ENCODE peak calls at places on chromosomes 7 and 10, in seven cellular contexts. Q is neuronal stem cell, I is H9, Y is H1, C is mesendoderm, O is mesenchymal stem cell, T is trophoblast cell. Z is an unnamed sample.

GRCh38 chr7:152756126-152756525 is 3.4 kb upstream of the ACTR3B start:
- DNase-seq in Q (no peak), I (no peak), Y (no peak), C (no peak), O (no peak), T (no peak), Z (peak)

GRCh38 chr10:119423911-119424590 is 118.5 kb downstream of the RGS10 start:
- DNase-seq in Q (no peak), I (no peak), Y (no peak), C (no peak), O (no peak), T (no peak), Z (no peak)

GRCh38 chr10:124724279-124725027 is 19.7 kb downstream of the FAM53B start:
- DNase-seq in Q (no peak), I (no peak), Y (no peak), C (no peak), O (no peak), T (no peak), Z (no peak)

GRCh38 chr10:121927361-121927840 is 430 bp downstream of the ATE1 start:
- DNase-seq in Q (no peak), I (peak), Y (peak), C (peak), O (peak), T (peak), Z (peak)

GRCh38 chr10:29794776-29795635 is 160.2 kb upstream of the SVIL start:
- DNase-seq in Q (no peak), I (no peak), Y (no peak), C (no peak), O (no peak), T (no peak), Z (peak)

GRCh38 chr7:2970907-2971306 is 72.8 kb downstream of the CARD11 start:
- DNase-seq in Q (no peak), I (no peak), Y (no peak), C (no peak), O (no peak), T (no peak), Z (no peak)

GRCh38 chr10:74949434-74949833 is 123.0 kb downstream of the KAT6B start:
- DNase-seq in Q (no peak), I (no peak), Y (no peak), C (no peak), O (no peak), T (no peak), Z (peak)

GRCh38 chr7:33666526-33666925 is 238.8 kb upstream of the BMPER start:
- DNase-seq in Q (no peak), I (no peak), Y (no peak), C (no peak), O (no peak), T (no peak), Z (peak)

GRCh38 chr10:126500866-126501265 is 112.6 kb upstream of the ADAM12 start:
- DNase-seq in Q (no peak), I (no peak), Y (no peak), C (no peak), O (peak), T (peak), Z (peak)

GRCh38 chr7:39703143-39703542 is 79.8 kb downstream of the RALA start:
- DNase-seq in Q (no peak), I (no peak), Y (no peak), C (peak), O (peak), T (no peak), Z (peak)

GRCh38 chr7:77930496-77930895 is 131.9 kb downstream of the PHTF2 start:
- DNase-seq in Q (no peak), I (no peak), Y (no peak), C (peak), O (no peak), T (peak), Z (no peak)

GRCh38 chr7:120276720-120277119 is 3.7 kb downstream of the KCND2 start:
- DNase-seq in Q (no peak), I (no peak), Y (no peak), C (no peak), O (no peak), T (no peak), Z (no peak)

GRCh38 chr10:103120977-103121735 is 71.9 kb downstream of the NT5C2 start:
- DNase-seq in Q (no peak), I (no peak), Y (no peak), C (no peak), O (peak), T (no peak), Z (peak)

GRCh38 chr10:76297787-76298281 is 866.4 kb downstream of the LRMDA start:
- DNase-seq in Q (no peak), I (no peak), Y (no peak), C (no peak), O (no peak), T (no peak), Z (no peak)

GRCh38 chr10:76433161-76434005 is 1002.0 kb downstream of the LRMDA start:
- DNase-seq in Q (no peak), I (no peak), Y (no peak), C (peak), O (no peak), T (no peak), Z (no peak)

GRCh38 chr10:91487914-91488577 is 77.9 kb downstream of the HECTD2 start:
- DNase-seq in Q (no peak), I (no peak), Y (no peak), C (no peak), O (no peak), T (no peak), Z (no peak)

DNA sequence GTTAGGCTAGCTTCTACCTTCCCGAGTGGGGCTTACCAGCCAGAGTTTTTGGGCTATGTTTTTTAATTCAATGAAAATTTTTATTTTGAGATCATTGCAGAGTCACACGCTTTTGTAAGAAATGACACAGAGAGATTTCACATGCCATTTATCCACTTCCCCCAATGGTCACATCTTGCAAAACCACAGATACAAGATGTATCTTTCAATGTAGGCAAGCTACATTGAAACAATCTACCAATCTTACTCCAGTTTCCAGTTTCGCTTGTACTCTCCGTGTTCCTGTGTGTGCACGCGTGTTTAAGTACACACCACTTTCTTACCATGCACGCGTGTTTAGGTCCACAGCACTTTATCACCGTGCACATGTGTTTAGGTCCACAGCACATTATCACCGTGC is 89.4 kb upstream of the LEP start:
- DNase-seq in Q (no peak), I (no peak), Y (peak), C (no peak), O (no peak), T (no peak), Z (no peak)
- H3K18ac ChIP-seq in Q (no peak), I (no peak), Y (no peak), C (no peak), O (no peak), T (no peak), Z (no peak)

DNA sequence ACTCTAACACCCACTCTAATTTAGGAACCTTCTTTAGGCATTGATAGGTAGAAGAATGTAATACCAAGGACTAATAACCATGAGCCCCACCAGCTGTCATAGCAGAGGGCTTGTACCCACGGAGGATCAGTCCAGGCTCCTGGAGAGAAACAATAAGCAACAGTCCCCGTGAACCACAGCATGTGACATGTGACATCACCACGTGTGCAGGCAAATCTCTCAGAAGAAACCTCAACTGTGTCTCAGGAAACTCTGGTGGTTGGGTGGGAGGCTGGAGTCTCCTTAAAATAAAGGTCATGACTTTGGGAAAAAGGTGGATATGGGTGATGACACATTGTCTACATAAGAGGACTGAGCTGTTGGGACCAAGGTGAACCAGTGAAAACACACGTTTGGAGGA is 653.9 kb upstream of the FOXK1 start:
- DNase-seq in Q (no peak), I (no peak), Y (no peak), C (no peak), O (no peak), T (no peak), Z (no peak)
- H3K18ac ChIP-seq in Q (no peak), I (no peak), Y (no peak), C (no peak), O (no peak), T (no peak), Z (no peak)

GRCh38 chr10:87545783-87546182 is 41.1 kb downstream of the MINPP1 start:
- DNase-seq in Q (no peak), I (no peak), Y (no peak), C (no peak), O (no peak), T (no peak), Z (no peak)
- H3K18ac ChIP-seq in Q (no peak), I (no peak), Y (no peak), C (no peak), O (peak), T (no peak), Z (peak)

DNA sequence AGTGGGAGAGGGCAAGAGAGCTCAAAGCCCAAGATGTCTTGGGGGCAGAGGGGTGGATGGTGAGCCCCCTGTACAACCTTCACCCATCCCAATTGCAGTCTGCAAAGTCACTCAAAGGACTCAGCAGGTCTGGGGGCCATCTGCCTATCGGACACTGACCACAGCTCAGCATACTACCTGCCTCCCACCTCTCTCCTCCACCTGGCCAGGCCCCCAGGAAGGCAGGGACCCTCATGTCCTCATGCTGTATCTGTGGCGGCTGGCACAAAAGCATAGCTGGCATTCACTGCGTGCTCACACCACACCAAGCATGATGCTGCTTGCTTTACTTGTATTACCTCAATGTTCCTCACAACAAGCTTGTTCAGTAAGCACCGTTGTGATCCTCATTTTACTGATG is 16.2 kb upstream of the CRHR2 start:
- DNase-seq in Q (no peak), I (no peak), Y (no peak), C (no peak), O (no peak), T (no peak), Z (no peak)
- H3K18ac ChIP-seq in Q (no peak), I (no peak), Y (no peak), C (no peak), O (no peak), T (no peak), Z (no peak)

DNA sequence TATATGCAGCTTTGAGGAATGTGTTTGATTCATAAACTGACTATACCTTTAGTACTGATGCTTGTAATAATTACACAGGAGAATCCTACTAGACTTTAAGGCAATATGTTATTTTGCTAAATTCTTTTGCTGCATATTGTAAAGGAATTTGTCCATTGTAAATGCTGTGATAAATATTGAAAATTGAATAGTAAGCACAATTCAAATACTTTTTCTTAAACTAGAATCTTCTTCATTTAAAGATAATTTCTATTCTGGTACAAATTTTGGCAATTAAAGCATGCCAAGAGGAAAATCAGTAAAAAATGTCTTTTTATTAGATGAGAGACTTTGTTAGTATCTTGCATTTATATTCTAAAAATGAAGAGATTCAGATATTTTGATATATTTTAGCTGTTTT is 45.4 kb downstream of the SMNDC1 start:
- DNase-seq in Q (no peak), I (no peak), Y (no peak), C (no peak), O (no peak), T (no peak), Z (no peak)
- H3K18ac ChIP-seq in Q (no peak), I (no peak), Y (no peak), C (no peak), O (no peak), T (no peak), Z (no peak)

GRCh38 chr10:118017071-118017740 is 29.5 kb downstream of the RAB11FIP2 start:
- DNase-seq in Q (no peak), I (no peak), Y (no peak), C (no peak), O (no peak), T (peak), Z (no peak)

GRCh38 chr10:118013078-118013568 is 33.6 kb downstream of the RAB11FIP2 start:
- DNase-seq in Q (peak), I (no peak), Y (no peak), C (no peak), O (no peak), T (no peak), Z (no peak)

GRCh38 chr10:118020365-118020764 is 26.4 kb downstream of the RAB11FIP2 start:
- DNase-seq in Q (no peak), I (peak), Y (peak), C (peak), O (no peak), T (no peak), Z (no peak)

GRCh38 chr10:118017850-118018249 is 28.9 kb downstream of the RAB11FIP2 start:
- DNase-seq in Q (peak), I (peak), Y (no peak), C (peak), O (no peak), T (peak), Z (no peak)
- H3K18ac ChIP-seq in Q (no peak), I (no peak), Y (no peak), C (no peak), O (no peak), T (no peak), Z (no peak)

DNA sequence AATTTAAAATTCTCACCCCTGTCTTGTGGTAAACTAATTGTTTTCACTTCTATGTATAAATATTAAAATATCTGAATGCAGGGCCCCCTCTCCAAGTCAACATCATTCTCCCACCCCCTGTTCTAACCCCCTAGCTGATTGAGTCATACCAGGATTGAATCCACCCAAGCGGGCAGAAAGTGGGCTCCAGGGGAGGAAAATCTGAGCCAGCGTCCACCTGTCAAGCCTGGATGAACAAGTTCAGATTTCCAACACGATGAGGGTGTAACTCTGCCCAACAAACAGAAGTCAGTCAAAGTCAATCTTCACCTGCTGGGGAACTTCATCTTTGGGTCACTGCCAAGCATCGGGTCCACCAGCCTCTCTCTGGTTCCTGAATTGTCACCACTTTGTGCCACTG is 163.0 kb upstream of the CELF2 start:
- DNase-seq in Q (no peak), I (no peak), Y (no peak), C (no peak), O (no peak), T (no peak), Z (no peak)
- H3K18ac ChIP-seq in Q (no peak), I (no peak), Y (no peak), C (no peak), O (no peak), T (no peak), Z (no peak)

GRCh38 chr10:66809402-66809801 is 116.4 kb upstream of the LRRTM3 start:
- DNase-seq in Q (no peak), I (no peak), Y (no peak), C (no peak), O (no peak), T (no peak), Z (no peak)
- H3K18ac ChIP-seq in Q (no peak), I (no peak), Y (no peak), C (no peak), O (no peak), T (no peak), Z (no peak)

DNA sequence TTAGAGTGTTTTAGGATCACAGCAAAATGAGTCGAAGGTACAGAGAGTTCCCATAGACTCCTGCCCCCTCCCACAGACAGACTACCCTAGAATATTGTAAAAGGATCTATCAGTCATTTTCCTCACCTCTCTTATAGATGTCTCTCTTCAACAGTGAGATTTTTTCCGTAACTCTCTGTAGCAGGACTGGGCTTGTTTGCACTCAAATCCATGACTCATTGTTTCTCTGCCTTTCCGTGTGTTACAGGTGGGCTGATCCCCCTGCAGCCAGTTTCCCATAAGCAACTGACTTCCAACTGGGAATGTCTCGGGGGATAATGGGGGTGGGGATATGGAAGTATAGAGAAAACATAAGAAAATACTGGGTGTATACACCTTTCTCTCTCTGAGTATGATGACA is 921.0 kb downstream of the GATA3 start:
- DNase-seq in Q (no peak), I (no peak), Y (no peak), C (peak), O (no peak), T (no peak), Z (no peak)
- H3K18ac ChIP-seq in Q (no peak), I (no peak), Y (no peak), C (no peak), O (no peak), T (no peak), Z (no peak)